ENCODE peak calls at places on chromosomes 6 and 20, in ten cellular contexts. J is HT1080; M is GM13977; W is breast epithelium; H is activated T-cell treated with anti-CD3 and anti-CD28 coated beads, Interleukin-2, amount 50 U/mL, for 4 hours; I is stimulated activated effector memory CD8-positive, alpha-beta T cell treated with anti-CD3 and anti-CD28 coated beads, Interleukin-12 subunit alpha, Interleukin-12 subunit beta, amount 100 ng/mL, for 72 hours; G is dermis blood vessel endothelial cell; L is SW480; B is neural crest cell; D is activated CD4-positive, alpha-beta T cell treated with anti-CD3 and anti-CD28 coated beads, Interleukin-2, amount 50 U/mL, for 4 hours. F is an unnamed sample.

GRCh38 chr20:50734730-50735679 is 3.6 kb downstream of the PARD6B start:
- DNase-seq in J (no peak), M (no peak), W (peak), H (no peak), I (no peak), G (no peak), L (no peak), B (no peak), D (no peak), F (no peak)

GRCh38 chr6:32127717-32128592 is at the start of gene ATF6B:
- DNase-seq in J (peak), M (peak), W (peak), H (peak), I (peak), G (peak), L (peak), B (peak), D (peak), F (peak)

GRCh38 chr6:110173506-110174132 is 5.9 kb downstream of the WASF1 start:
- DNase-seq in J (no peak), M (no peak), W (no peak), H (no peak), I (no peak), G (no peak), L (no peak), B (no peak), D (no peak), F (no peak)

GRCh38 chr6:56683882-56684281 is 41.2 kb upstream of the DST start:
- DNase-seq in J (peak), M (no peak), W (peak), H (no peak), I (no peak), G (peak), L (peak), B (no peak), D (no peak), F (no peak)

GRCh38 chr20:59836768-59837167 is 96.7 kb downstream of the SYCP2 start:
- DNase-seq in J (no peak), M (no peak), W (no peak), H (no peak), I (no peak), G (no peak), L (peak), B (no peak), D (no peak), F (no peak)

GRCh38 chr6:28258877-28259777 is at the start of gene NKAPL:
- DNase-seq in J (no peak), M (no peak), W (peak), H (peak), I (peak), G (peak), L (no peak), B (no peak), D (peak), F (no peak)

GRCh38 chr20:25462166-25462565 is 54.7 kb downstream of the GINS1 start:
- DNase-seq in J (no peak), M (no peak), W (no peak), H (no peak), I (no peak), G (no peak), L (no peak), B (no peak), D (no peak), F (no peak)

GRCh38 chr20:41654884-41655283 is 36.7 kb upstream of the CHD6 start:
- DNase-seq in J (no peak), M (no peak), W (no peak), H (no peak), I (no peak), G (peak), L (peak), B (no peak), D (no peak), F (peak)

F was measured in mesothelial cell of epicardium.